ENCODE peak calls at places on chromosomes 16 and 17, in seven cellular contexts. S is BJ, V is fibroblast of lung, I is psoas muscle, N is keratinocyte, O is OCI-LY7, C is colonic mucosa. G is an unnamed sample.

GRCh38 chr17:28488154-28488883 is 14.9 kb downstream of the SLC13A2 start:
- DNase-seq in S (no peak), V (no peak), I (peak; percentile 29), N (no peak), O (no peak), C (no peak), G (no peak)

GRCh38 chr16:89393731-89394406 is 96.5 kb downstream of the ANKRD11 start:
- DNase-seq in S (no peak), V (no peak), I (peak; percentile 72), N (no peak), O (no peak), C (no peak), G (no peak)

GRCh38 chr16:57937861-57938260 is 33.1 kb downstream of the CNGB1 start:
- DNase-seq in S (no peak), V (no peak), I (no peak), N (no peak), O (no peak), C (no peak), G (no peak)

GRCh38 chr17:81037783-81038733 is 3.1 kb downstream of the BAIAP2 start:
- DNase-seq in S (no peak), V (no peak), I (peak; percentile 62), N (no peak), O (no peak), C (no peak), G (no peak)

GRCh38 chr16:28218109-28218508 is 6.3 kb upstream of the XPO6 start:
- DNase-seq in S (no peak), V (peak; percentile 54), I (no peak), N (no peak), O (peak; percentile 60), C (peak; percentile 35), G (no peak)

GRCh38 chr16:73831197-73831596 is 465.4 kb upstream of the PSMD7 start:
- DNase-seq in S (no peak), V (no peak), I (no peak), N (no peak), O (no peak), C (no peak), G (no peak)

GRCh38 chr16:22397459-22397858 is 23.0 kb upstream of the CDR2 start:
- DNase-seq in S (peak; percentile 93), V (peak; percentile 98), I (no peak), N (no peak), O (no peak), C (no peak), G (peak; percentile 87)

GRCh38 chr17:14815079-14815478 is 450.0 kb downstream of the PMP22 start:
- DNase-seq in S (no peak), V (peak; percentile 23), I (no peak), N (no peak), O (no peak), C (no peak), G (no peak)

GRCh38 chr16:23131036-23131435 is 18.2 kb downstream of the USP31 start:
- DNase-seq in S (no peak), V (no peak), I (no peak), N (no peak), O (peak; percentile 39), C (no peak), G (no peak)

GRCh38 chr17:79581306-79581932 is 29.4 kb downstream of the RBFOX3 start:
- DNase-seq in S (no peak), V (no peak), I (no peak), N (no peak), O (no peak), C (no peak), G (no peak)

GRCh38 chr16:75085556-75085955 is 31.0 kb downstream of the LDHD start:
- DNase-seq in S (peak; percentile 53), V (no peak), I (no peak), N (no peak), O (no peak), C (no peak), G (no peak)

GRCh38 chr17:46968896-46969295 is 10.2 kb downstream of the RPRML start:
- DNase-seq in S (no peak), V (no peak), I (no peak), N (no peak), O (no peak), C (no peak), G (no peak)

GRCh38 chr16:22264786-22265185 is 32.4 kb upstream of the POLR3E start:
- DNase-seq in S (no peak), V (no peak), I (no peak), N (no peak), O (no peak), C (no peak), G (no peak)

GRCh38 chr16:6684076-6684673 is 648.5 kb upstream of the RBFOX1 start:
- DNase-seq in S (no peak), V (no peak), I (no peak), N (no peak), O (peak; percentile 35), C (peak; percentile 18), G (no peak)

GRCh38 chr17:34356194-34356593 is at the start of gene CCL13:
- DNase-seq in S (no peak), V (no peak), I (no peak), N (no peak), O (no peak), C (no peak), G (no peak)

GRCh38 chr16:47815655-47816054 is 340.1 kb downstream of the ABCC12 start:
- DNase-seq in S (no peak), V (no peak), I (no peak), N (no peak), O (no peak), C (no peak), G (no peak)

GRCh38 chr17:37068266-37068665 is 119.5 kb downstream of the AATF start:
- DNase-seq in S (no peak), V (peak; percentile 67), I (no peak), N (no peak), O (no peak), C (no peak), G (no peak)
- H3K4me3 ChIP-seq in S (no peak overlapping the region), V (no peak overlapping the region), I (no peak overlapping the region), N (no peak overlapping the region), O (no peak overlapping the region), C (no peak overlapping the region), G (no peak overlapping the region)

GRCh38 chr16:3194792-3195191 is 6.8 kb downstream of the OR1F1 start:
- DNase-seq in S (no peak), V (no peak), I (no peak), N (no peak), O (no peak), C (no peak), G (no peak)

GRCh38 chr16:3195975-3196374 is 8.0 kb downstream of the OR1F1 start:
- DNase-seq in S (no peak), V (no peak), I (no peak), N (no peak), O (no peak), C (no peak), G (no peak)

GRCh38 chr16:3192476-3193019 is 4.5 kb downstream of the OR1F1 start:
- DNase-seq in S (no peak), V (no peak), I (no peak), N (no peak), O (no peak), C (no peak), G (no peak)

GRCh38 chr16:3190949-3191353 is 2.9 kb downstream of the OR1F1 start:
- DNase-seq in S (no peak), V (no peak), I (no peak), N (no peak), O (no peak), C (no peak), G (no peak)

DNA sequence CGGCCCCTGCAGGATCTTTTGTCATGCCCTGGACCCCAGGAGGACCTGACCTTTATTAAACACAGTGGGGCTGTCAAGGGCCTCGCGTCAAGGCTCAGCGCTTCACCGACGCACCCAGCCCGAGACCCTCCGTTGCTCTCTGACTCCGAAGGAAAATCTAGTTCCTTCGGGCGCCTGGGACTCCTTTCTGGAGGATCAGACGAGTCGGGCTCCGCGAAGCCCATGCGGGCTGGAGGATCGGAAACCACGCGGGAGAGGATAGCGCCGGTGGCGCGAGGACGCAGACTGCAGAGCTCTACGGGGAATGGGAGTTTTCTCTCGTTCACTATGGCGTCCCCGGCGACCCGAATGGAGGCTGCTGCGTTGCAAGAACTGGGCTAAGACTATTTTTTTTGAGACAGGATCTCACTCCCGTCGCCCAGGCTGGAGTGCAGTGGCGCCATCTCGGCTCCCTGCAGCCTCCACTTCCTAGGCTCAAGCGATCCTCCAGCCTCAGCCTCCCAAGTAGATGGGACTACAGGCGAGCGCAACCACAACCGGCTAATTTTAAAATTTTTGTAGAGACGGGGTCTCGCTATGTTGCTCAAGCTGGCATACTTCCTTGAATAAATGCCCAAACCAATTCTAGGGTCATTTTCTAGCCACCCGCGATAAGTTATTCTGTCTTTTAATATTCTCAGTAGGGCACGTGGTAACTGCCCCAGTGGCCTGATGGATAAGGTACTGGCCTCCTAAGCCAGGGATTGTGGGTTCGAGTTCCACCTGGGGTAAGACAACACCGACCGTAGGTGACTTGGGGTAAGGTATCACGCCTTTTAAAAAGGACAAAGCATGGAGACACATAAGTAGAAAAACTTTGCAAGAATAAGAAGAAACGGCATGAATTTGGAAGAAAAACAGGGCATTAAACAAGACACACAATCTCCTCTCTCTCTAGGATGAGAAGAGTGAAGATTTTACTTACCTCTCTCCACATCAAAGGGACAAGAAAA is 5.5 kb downstream of the OR1F1 start:
- DNase-seq in S (no peak), V (no peak), I (no peak), N (no peak), O (no peak), C (no peak), G (no peak)
- TF ChIP-seq CTCF in S (no peak), V (no peak), I (no peak), N (no peak), O (no peak), C (no peak), G (no peak)

DNA sequence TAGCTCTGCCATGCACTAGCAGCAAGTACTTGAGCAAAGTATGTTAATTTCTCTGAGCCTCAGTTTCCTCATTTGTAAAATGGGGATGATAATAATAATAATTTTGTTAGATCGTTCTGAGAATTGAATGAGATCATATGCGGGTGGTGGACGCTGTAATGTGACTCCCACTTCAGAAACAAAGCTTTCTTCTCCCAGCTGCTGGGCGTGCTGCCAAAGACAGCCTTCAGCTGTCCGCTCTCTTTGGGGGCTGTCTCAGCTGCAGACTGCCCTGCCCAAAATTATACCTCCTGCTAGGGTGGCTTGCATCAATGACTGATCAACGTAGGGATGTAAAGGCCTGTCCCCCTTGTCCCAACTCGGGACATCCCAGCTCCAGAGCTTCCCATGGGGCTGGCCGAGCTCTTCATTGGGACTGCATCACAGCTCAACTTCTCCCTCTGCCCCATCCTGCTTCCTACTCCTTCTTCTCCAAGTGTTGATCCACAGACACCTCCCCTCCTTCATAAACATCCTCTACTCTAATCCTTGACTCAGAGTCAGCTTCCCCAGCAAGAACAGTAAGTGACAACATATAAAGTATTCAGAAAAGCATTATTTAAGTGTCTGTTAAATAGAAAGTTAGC is 30.7 kb upstream of the CDH5 start:
- DNase-seq in S (no peak), V (peak; percentile 85), I (no peak), N (no peak), O (no peak), C (no peak), G (no peak)
- H3K4me3 ChIP-seq in S (no peak overlapping the region), V (no peak overlapping the region), I (no peak overlapping the region), N (no peak overlapping the region), O (no peak overlapping the region), C (no peak overlapping the region), G (no peak overlapping the region)

DNA sequence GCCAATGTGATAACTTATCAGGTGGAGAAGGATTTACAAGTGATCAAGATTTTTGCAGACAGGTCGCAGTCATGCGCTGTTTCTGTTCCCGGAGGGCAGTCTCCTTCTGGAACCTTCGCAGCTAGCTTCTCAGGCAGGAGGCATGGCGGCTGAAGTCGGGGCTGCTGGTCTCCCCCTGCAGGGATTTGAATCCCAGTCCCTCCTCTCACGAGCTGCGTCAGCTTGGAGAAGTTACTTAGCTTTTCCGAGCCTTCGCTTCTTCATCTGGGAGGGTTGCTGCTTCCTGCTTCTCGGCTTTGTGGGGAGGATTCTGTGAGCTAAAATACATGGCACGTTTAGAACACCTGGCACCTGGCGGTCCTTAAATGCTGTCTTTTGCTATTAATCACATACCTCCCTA is 287.8 kb upstream of the FOXF1 start:
- DNase-seq in S (peak; percentile 14), V (peak; percentile 82), I (no peak), N (no peak), O (no peak), C (no peak), G (no peak)
- TF ChIP-seq CTCF in S (no peak), V (no peak), I (no peak), N (no peak), O (no peak), C (no peak), G (no peak)